ENCODE peak calls at places on chromosome 14, in eight cellular contexts. T is stimulated activated CD4-positive, alpha-beta T cell treated with anti-CD3 and anti-CD28 coated beads, Interleukin-1b, Interleukin-23, amount 100 ng/mL, for 4 hours; U is neural crest cell; I is stomach; X is IMR-90; W is NCI-H1694; A is GM12865; O is hypothalamus. D is an unnamed sample.

GRCh38 chr14:38125484-38125912 is 82.2 kb upstream of the SSTR1 start:
- DNase-seq in T (no peak), I (no peak), O (no peak), A (no peak), U (no peak), X (no peak), W (peak; percentile 68), D (no peak)

GRCh38 chr14:24262821-24263733 is at the start of gene TGM1:
- DNase-seq in I (no peak), U (no peak), A (no peak), T (no peak), W (no peak), X (no peak), O (no peak), D (no peak)

GRCh38 chr14:105532735-105533141 is 6.4 kb downstream of the TMEM121 start:
- DNase-seq in X (no peak), A (peak; percentile 84), I (no peak), O (no peak), T (no peak), U (peak; percentile 33), W (no peak), D (peak; percentile 83)

GRCh38 chr14:39547845-39548244 is 115.6 kb upstream of the FBXO33 start:
- DNase-seq in I (no peak), W (no peak), X (no peak), U (no peak), T (no peak), O (no peak), A (no peak), D (no peak)

GRCh38 chr14:71956920-71957563 is 24.8 kb downstream of the RGS6 start:
- DNase-seq in U (no peak), W (no peak), X (no peak), I (no peak), T (no peak), A (peak; percentile 75), O (no peak), D (peak; percentile 18)

GRCh38 chr14:78598046-78598652 is 428.0 kb downstream of the NRXN3 start:
- DNase-seq in W (peak; percentile 89), A (peak; percentile 64), O (peak; percentile 39), U (peak; percentile 50), I (peak; percentile 44), X (peak; percentile 26), T (no peak), D (peak; percentile 67)

GRCh38 chr14:98952595-98953325 is 319.2 kb downstream of the BCL11B start:
- DNase-seq in W (no peak), X (no peak), I (no peak), T (no peak), O (no peak), A (no peak), U (no peak), D (no peak)

GRCh38 chr14:67577181-67577580 is 22.9 kb downstream of the PIGH start:
- DNase-seq in A (no peak), X (no peak), U (no peak), T (no peak), I (no peak), O (no peak), W (no peak), D (no peak)

GRCh38 chr14:35121026-35121886 is 534 bp downstream of the PPP2R3C start:
- DNase-seq in A (peak; percentile 24), U (no peak), O (no peak), X (no peak), T (no peak), I (no peak), W (no peak), D (no peak)

GRCh38 chr14:104519721-104520120 is 59.8 kb upstream of the C14orf180 start:
- DNase-seq in O (no peak), U (no peak), W (no peak), A (no peak), X (no peak), I (peak; percentile 4), T (no peak), D (no peak)

GRCh38 chr14:68807148-68807600 is 14.3 kb upstream of the ZFP36L1 start:
- DNase-seq in W (peak; percentile 68), T (no peak), A (no peak), O (no peak), X (peak; percentile 94), U (no peak), I (peak; percentile 76), D (peak; percentile 45)

GRCh38 chr14:35446450-35446849 is 41.9 kb upstream of the NFKBIA start:
- DNase-seq in X (no peak), O (no peak), T (no peak), W (no peak), A (no peak), U (no peak), I (no peak), D (no peak)

GRCh38 chr14:105187935-105188524 is 6.9 kb upstream of the NUDT14 start:
- DNase-seq in O (no peak), U (no peak), X (no peak), A (no peak), T (no peak), I (peak; percentile 44), W (no peak), D (no peak)

GRCh38 chr14:100533647-100534485 is 53.4 kb downstream of the BEGAIN start:
- DNase-seq in I (peak; percentile 25), U (peak; percentile 0), X (no peak), T (no peak), W (no peak), O (no peak), A (no peak), D (peak; percentile 13)

GRCh38 chr14:91890291-91890749 is 23.0 kb upstream of the TC2N start:
- DNase-seq in W (no peak), U (no peak), O (peak; percentile 42), T (no peak), A (no peak), X (no peak), I (peak; percentile 65), D (no peak)

GRCh38 chr14:93984987-93985410 is 8.6 kb upstream of the ASB2 start:
- DNase-seq in A (peak; percentile 40), U (peak; percentile 49), I (no peak), X (peak; percentile 91), T (no peak), W (peak; percentile 23), O (no peak), D (no peak)

GRCh38 chr14:101508948-101509729 is 52.2 kb upstream of the DIO3 start:
- DNase-seq in I (no peak), O (no peak), A (no peak), W (no peak), X (no peak), T (no peak), U (no peak), D (no peak)

GRCh38 chr14:90815817-90816662 is at the start of gene TTC7B:
- DNase-seq in U (peak; percentile 42), O (peak; percentile 53), I (peak; percentile 51), X (peak; percentile 24), T (peak; percentile 8), W (no peak), A (peak; percentile 36), D (peak; percentile 91)

GRCh38 chr14:103624860-103625259 is 4.2 kb upstream of the KLC1 start:
- DNase-seq in T (no peak), I (peak; percentile 68), O (no peak), A (peak; percentile 27), X (peak; percentile 66), U (no peak), W (no peak), D (no peak)

GRCh38 chr14:99854831-99855230 is 61.6 kb downstream of the EML1 start:
- DNase-seq in O (no peak), I (no peak), U (no peak), X (no peak), W (no peak), A (no peak), T (no peak), D (no peak)

GRCh38 chr14:88323086-88323519 is at the start of gene KCNK10:
- DNase-seq in I (no peak), W (no peak), A (peak; percentile 13), T (no peak), X (no peak), U (no peak), O (peak; percentile 64), D (no peak)

GRCh38 chr14:96674121-96674520 is 123.1 kb upstream of the VRK1 start:
- DNase-seq in X (no peak), T (no peak), U (no peak), W (no peak), I (no peak), A (no peak), O (no peak), D (no peak)

GRCh38 chr14:105600939-105601359 is 74.6 kb downstream of the TMEM121 start:
- DNase-seq in O (no peak), X (no peak), W (no peak), U (no peak), T (no peak), A (no peak), I (no peak), D (no peak)

GRCh38 chr14:69321601-69322330 is 61.8 kb downstream of the GALNT16 start:
- DNase-seq in O (no peak), U (no peak), T (no peak), X (no peak), I (no peak), A (no peak), W (no peak), D (no peak)

GRCh38 chr14:65981192-65981843 is 504.9 kb upstream of the CCDC196 start:
- DNase-seq in I (no peak), O (no peak), W (no peak), X (no peak), U (no peak), A (no peak), T (no peak), D (no peak)

GRCh38 chr14:59630281-59630963 is 53.8 kb upstream of the CCDC175 start:
- DNase-seq in A (no peak), T (no peak), O (peak; percentile 59), X (no peak), U (peak; percentile 25), W (peak; percentile 30), I (no peak), D (no peak)

GRCh38 chr14:104349950-104350349 is 211.6 kb downstream of the KIF26A start:
- DNase-seq in A (no peak), X (no peak), W (no peak), I (peak; percentile 24), T (no peak), U (no peak), O (no peak), D (no peak)

GRCh38 chr14:99125616-99126431 is 146.2 kb downstream of the BCL11B start:
- DNase-seq in A (no peak), W (no peak), X (no peak), U (no peak), O (no peak), I (peak; percentile 10), T (no peak), D (no peak)

D was measured in GM13977.